ENCODE peak calls at places on chromosome 13, in five cellular contexts. O is breast epithelium; I is left lung; J is adipocyte; Y is CD8-positive, alpha-beta memory T cell. T is an unnamed sample.

GRCh38 chr13:99614465-99614885 is 113.2 kb downstream of the TM9SF2 start:
- DNase-seq in O (no peak), I (no peak), J (no peak), Y (no peak), T (no peak)

GRCh38 chr13:30824651-30825050 is 81.4 kb upstream of the MEDAG start:
- DNase-seq in O (no peak), I (no peak), J (no peak), Y (no peak), T (no peak)

GRCh38 chr13:48078251-48078656 is 16.6 kb downstream of the MED4 start:
- DNase-seq in O (no peak), I (no peak), J (no peak), Y (no peak), T (no peak)

GRCh38 chr13:114101831-114102520 is 30.4 kb downstream of the RASA3 start:
- DNase-seq in O (peak; percentile 38), I (peak; percentile 29), J (no peak), Y (no peak), T (no peak)

GRCh38 chr13:94858856-94859811 is 146.8 kb upstream of the SOX21 start:
- DNase-seq in O (no peak), I (peak; percentile 46), J (no peak), Y (no peak), T (no peak)

GRCh38 chr13:64471916-64472315 is 2758.2 kb downstream of the PCDH9 start:
- DNase-seq in O (no peak), I (no peak), J (peak; percentile 83), Y (no peak), T (no peak)

GRCh38 chr13:100987993-100988392 is 313.4 kb upstream of the TMTC4 start:
- DNase-seq in O (no peak), I (no peak), J (peak; percentile 27), Y (no peak), T (no peak)

GRCh38 chr13:98239156-98240076 is 62.3 kb upstream of the RNF113B start:
- DNase-seq in O (no peak), I (no peak), J (no peak), Y (no peak), T (no peak)

GRCh38 chr13:45807520-45808099 is 43.9 kb downstream of the SIAH3 start:
- DNase-seq in O (no peak), I (no peak), J (peak; percentile 43), Y (no peak), T (no peak)

GRCh38 chr13:46126552-46127171 is 21.8 kb upstream of the CPB2 start:
- DNase-seq in O (peak; percentile 73), I (peak; percentile 66), J (peak; percentile 80), Y (peak; percentile 41), T (peak; percentile 46)

GRCh38 chr13:34159946-34160345 is 342.0 kb downstream of the RFC3 start:
- DNase-seq in O (no peak), I (no peak), J (no peak), Y (no peak), T (no peak)

GRCh38 chr13:45678282-45678681 is 23.8 kb upstream of the CBY2 start:
- DNase-seq in O (no peak), I (no peak), J (no peak), Y (no peak), T (no peak)

GRCh38 chr13:91621161-91621560 is 222.7 kb downstream of the GPC5 start:
- DNase-seq in O (no peak), I (no peak), J (no peak), Y (no peak), T (no peak)

GRCh38 chr13:47480121-47480520 is 521.0 kb downstream of the SUCLA2 start:
- DNase-seq in O (no peak), I (no peak), J (peak; percentile 53), Y (no peak), T (no peak)

GRCh38 chr13:106530209-106530906 is 5.1 kb downstream of the EFNB2 start:
- DNase-seq in O (no peak), I (peak; percentile 39), J (no peak), Y (no peak), T (no peak)

GRCh38 chr13:94239135-94239534 is 240.3 kb downstream of the DCT start:
- DNase-seq in O (no peak), I (no peak), J (peak; percentile 38), Y (peak; percentile 7), T (no peak)

GRCh38 chr13:24502567-24503375 is 9.8 kb downstream of the PARP4 start:
- DNase-seq in O (no peak), I (no peak), J (peak; percentile 74), Y (no peak), T (no peak)

GRCh38 chr13:42553098-42554046 is 20.6 kb upstream of the TNFSF11 start:
- DNase-seq in O (no peak), I (no peak), J (peak; percentile 78), Y (no peak), T (no peak)

GRCh38 chr13:79593611-79594275 is 112.8 kb downstream of the NDFIP2 start:
- DNase-seq in O (no peak), I (no peak), J (peak; percentile 49), Y (no peak), T (no peak)

GRCh38 chr13:84487681-84488080 is 605.4 kb upstream of the SLITRK1 start:
- DNase-seq in O (no peak), I (no peak), J (no peak), Y (no peak), T (no peak)

GRCh38 chr13:90792335-90792734 is 555.2 kb upstream of the MIR17HG start:
- DNase-seq in O (no peak), I (no peak), J (no peak), Y (no peak), T (no peak)

GRCh38 chr13:38496956-38497355 is 147.3 kb downstream of the UFM1 start:
- DNase-seq in O (no peak), I (no peak), J (peak; percentile 5), Y (no peak), T (no peak)

GRCh38 chr13:42255854-42256253 is 16.1 kb upstream of the AKAP11 start:
- DNase-seq in O (no peak), I (no peak), J (no peak), Y (no peak), T (no peak)

GRCh38 chr13:40304391-40304790 is 362.1 kb downstream of the FOXO1 start:
- DNase-seq in O (no peak), I (no peak), J (no peak), Y (no peak), T (no peak)

GRCh38 chr13:40309881-40310280 is 356.6 kb downstream of the FOXO1 start:
- DNase-seq in O (no peak), I (no peak), J (no peak), Y (no peak), T (no peak)

GRCh38 chr13:40302351-40302750 is 364.1 kb downstream of the FOXO1 start:
- DNase-seq in O (no peak), I (no peak), J (no peak), Y (no peak), T (no peak)

DNA sequence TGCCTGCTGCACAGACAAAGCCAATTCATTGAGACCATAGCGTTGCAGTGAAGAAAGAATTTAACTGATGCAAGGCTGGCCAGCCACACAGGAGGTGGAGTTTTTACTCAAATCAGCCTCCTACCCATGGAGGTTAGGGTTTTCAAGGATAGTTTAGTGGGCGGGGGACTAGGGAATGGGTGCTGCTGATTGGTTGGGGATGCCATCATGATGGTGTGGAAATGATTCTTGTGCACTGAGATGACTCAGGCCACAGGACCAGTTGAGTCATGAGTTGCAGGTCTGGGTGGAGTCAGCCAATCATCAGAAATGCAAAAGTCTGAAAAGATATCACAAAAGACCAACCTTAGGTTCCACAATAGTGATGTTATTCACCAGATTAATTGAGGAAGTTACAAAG is 359.6 kb downstream of the FOXO1 start:
- DNase-seq in O (no peak), I (no peak), J (no peak), Y (no peak), T (no peak)
- H3K9me3 ChIP-seq in O (peaks cover 6% of the 10 kb centered on the region), I (no peaks in the 10 kb centered on the region), J (peaks cover 29% of the 10 kb centered on the region), Y (no peaks in the 10 kb centered on the region), T (no peaks in the 10 kb centered on the region)

DNA sequence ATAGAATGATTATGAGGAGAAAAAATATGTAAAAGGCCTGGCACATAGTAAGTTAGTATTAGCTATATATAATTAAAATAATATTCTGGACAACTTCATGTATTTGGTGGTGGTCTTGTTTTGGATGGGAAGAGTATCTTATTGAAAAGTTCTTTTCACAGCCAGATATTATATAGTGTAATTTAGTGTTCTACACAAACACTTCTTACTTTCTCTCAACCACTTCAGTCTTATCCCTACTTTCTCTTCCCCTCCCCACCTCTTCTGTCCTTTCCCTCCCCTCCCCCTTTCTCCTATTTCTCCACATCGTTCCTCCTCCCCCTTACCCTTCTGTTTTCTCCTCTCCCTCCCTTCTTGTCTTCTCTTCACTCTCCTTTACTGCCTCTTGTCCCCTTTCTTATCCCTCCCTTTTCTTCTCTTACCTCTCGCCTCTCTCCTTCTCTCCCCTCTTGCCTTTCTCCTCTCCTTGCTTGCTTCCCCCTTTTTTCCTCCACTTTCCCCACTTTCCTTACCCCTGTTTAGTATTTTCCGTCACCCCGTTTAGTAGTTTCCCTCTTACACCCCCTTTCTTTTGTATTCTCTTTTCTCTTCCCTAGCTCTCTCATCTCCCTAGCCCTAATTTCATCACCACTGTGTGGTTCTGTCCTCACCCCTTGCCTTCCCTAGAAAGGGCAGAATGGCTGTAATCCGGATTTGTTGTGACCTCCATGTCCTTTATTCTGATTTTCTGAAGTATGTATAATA is 107.2 kb upstream of the MLNR start:
- DNase-seq in O (no peak), I (no peak), J (peak; percentile 30), Y (no peak), T (no peak)
- H3K4me1 ChIP-seq in O (no peaks in the 10 kb centered on the region), I (peaks cover 29% of the 10 kb centered on the region), J (peaks cover 37% of the 10 kb centered on the region), Y (peaks cover 41% of the 10 kb centered on the region), T (peaks cover 42% of the 10 kb centered on the region)

GRCh38 chr13:36212789-36213188 is 1.6 kb downstream of the SOHLH2 start:
- DNase-seq in O (no peak), I (no peak), J (no peak), Y (no peak), T (no peak)
- H3K9me3 ChIP-seq in O (peaks cover 4% of the 10 kb centered on the region), I (no peaks in the 10 kb centered on the region), J (no peaks in the 10 kb centered on the region), Y (no peaks in the 10 kb centered on the region), T (no peaks in the 10 kb centered on the region)

GRCh38 chr13:110245421-110245899 is 61.5 kb downstream of the COL4A1 start:
- DNase-seq in O (no peak), I (no peak), J (peak; percentile 26), Y (no peak), T (no peak)

GRCh38 chr13:110242615-110243014 is 64.3 kb downstream of the COL4A1 start:
- DNase-seq in O (no peak), I (no peak), J (no peak), Y (no peak), T (no peak)

GRCh38 chr13:110244926-110245325 is 62.0 kb downstream of the COL4A1 start:
- DNase-seq in O (no peak), I (no peak), J (no peak), Y (no peak), T (no peak)

GRCh38 chr13:110246530-110246929 is 60.4 kb downstream of the COL4A1 start:
- DNase-seq in O (no peak), I (no peak), J (no peak), Y (no peak), T (no peak)

DNA sequence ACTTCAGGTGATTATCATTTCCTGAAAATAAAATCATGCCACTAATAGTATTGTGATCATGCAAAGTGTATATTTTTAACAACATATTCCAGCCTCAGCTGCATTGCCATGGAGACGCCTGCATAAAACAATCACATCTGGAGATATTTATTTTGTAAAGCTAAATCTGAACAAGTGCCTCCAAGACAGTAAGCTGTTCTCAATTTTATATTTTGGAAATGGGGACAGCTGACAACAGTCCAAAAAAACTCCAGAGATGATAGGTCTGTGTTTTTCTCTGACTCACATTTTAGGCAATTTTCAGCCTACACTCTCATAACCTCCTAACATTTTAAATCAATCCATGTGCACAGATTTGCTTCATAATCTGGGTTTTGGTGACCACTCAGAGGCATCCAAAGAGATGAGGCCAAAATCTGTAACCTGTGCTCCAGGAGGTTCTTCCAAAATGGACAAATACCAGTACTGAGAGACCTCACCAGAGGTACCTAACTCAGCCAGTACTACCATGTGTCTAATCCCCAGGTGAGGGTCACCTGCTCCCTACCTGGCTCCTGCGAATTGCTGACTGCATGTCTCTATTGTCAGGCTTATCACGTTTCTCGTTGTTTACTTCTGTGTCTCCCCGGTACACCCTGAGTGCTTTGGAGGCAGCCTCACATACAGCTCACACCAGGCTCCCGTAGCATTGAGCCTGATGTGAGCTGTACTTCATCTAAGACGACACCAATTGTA is 62.7 kb downstream of the COL4A1 start:
- DNase-seq in O (no peak), I (no peak), J (peak; percentile 92), Y (no peak), T (no peak)
- H3K4me1 ChIP-seq in O (peaks cover 7% of the 10 kb centered on the region), I (peaks cover 9% of the 10 kb centered on the region), J (peaks cover 65% of the 10 kb centered on the region), Y (no peaks in the 10 kb centered on the region), T (no peaks in the 10 kb centered on the region)